ENCODE peak calls at places on chromosomes 3 and 15, in six cellular contexts. N, X, M, S, Q and H are unnamed samples.

GRCh38 chr15:93027413-93027812 is 61.6 kb downstream of the RGMA start:
- DNase-seq in M (no peak), S (no peak), X (no peak), Q (no peak), N (no peak), H (no peak)

GRCh38 chr15:57227181-57227580 is 149.1 kb upstream of the CGNL1 start:
- DNase-seq in Q (no peak), X (no peak), S (no peak), N (no peak), M (no peak), H (no peak)

GRCh38 chr15:68321229-68321628 is 43.7 kb downstream of the FEM1B start:
- DNase-seq in N (no peak), M (no peak), X (no peak), Q (no peak), S (peak), H (no peak)

GRCh38 chr3:187913617-187914033 is 168.4 kb upstream of the BCL6 start:
- DNase-seq in N (peak), X (peak), S (no peak), M (no peak), Q (no peak), H (no peak)

GRCh38 chr3:54970895-54971294 is 43.0 kb upstream of the LRTM1 start:
- DNase-seq in M (no peak), Q (no peak), S (no peak), N (no peak), X (no peak), H (no peak)

GRCh38 chr3:49158108-49158709 is 7.9 kb downstream of the CCDC71 start:
- DNase-seq in M (no peak), Q (peak), S (no peak), N (peak), X (peak), H (no peak)

GRCh38 chr3:14152963-14153355 is 25.4 kb downstream of the XPC start:
- DNase-seq in M (no peak), N (no peak), X (no peak), Q (no peak), S (no peak), H (no peak)

GRCh38 chr3:187567741-187568140 is 102.5 kb downstream of the SST start:
- DNase-seq in M (no peak), X (no peak), S (no peak), Q (no peak), N (no peak), H (no peak)

GRCh38 chr3:131393056-131393455 is 11.5 kb downstream of the NUDT16 start:
- DNase-seq in S (no peak), M (no peak), N (no peak), X (no peak), Q (no peak), H (no peak)

GRCh38 chr3:156817931-156818765 is 8.0 kb upstream of the LEKR1 start:
- DNase-seq in X (no peak), M (no peak), Q (no peak), N (no peak), S (no peak), H (no peak)

GRCh38 chr3:39141211-39141995 is 12.0 kb downstream of the CSRNP1 start:
- DNase-seq in N (no peak), M (peak), Q (peak), S (no peak), X (no peak), H (no peak)

GRCh38 chr3:183265157-183265642 is 12.1 kb downstream of the B3GNT5 start:
- DNase-seq in Q (no peak), M (peak), S (no peak), N (no peak), X (no peak), H (no peak)

GRCh38 chr3:4994823-4995499 is 15.7 kb downstream of the BHLHE40 start:
- DNase-seq in N (no peak), S (peak), M (peak), Q (peak), X (peak), H (peak)

GRCh38 chr3:37803726-37804469 is 57.8 kb upstream of the CTDSPL start:
- DNase-seq in S (no peak), X (no peak), Q (no peak), N (no peak), M (no peak), H (no peak)

GRCh38 chr3:129936757-129937156 is 37.8 kb upstream of the TRH start:
- DNase-seq in M (peak), X (peak), N (no peak), Q (peak), S (no peak), H (no peak)

GRCh38 chr3:188671941-188672340 is 499.8 kb upstream of the TPRG1 start:
- DNase-seq in N (no peak), S (no peak), M (no peak), X (no peak), Q (no peak), H (no peak)

GRCh38 chr3:37715358-37715757 is 146.3 kb upstream of the CTDSPL start:
- DNase-seq in Q (no peak), N (no peak), X (no peak), S (no peak), M (no peak), H (no peak)

GRCh38 chr3:26070854-26071253 is 281.0 kb downstream of the OXSM start:
- DNase-seq in X (no peak), M (no peak), Q (no peak), S (no peak), N (no peak), H (no peak)

GRCh38 chr3:31106204-31106603 is 211.7 kb upstream of the GADL1 start:
- DNase-seq in Q (no peak), N (peak), X (no peak), S (no peak), M (no peak), H (no peak)

GRCh38 chr15:32864841-32865240 is 147.0 kb downstream of the GREM1 start:
- DNase-seq in X (no peak), Q (no peak), M (no peak), S (no peak), N (no peak), H (no peak)

GRCh38 chr15:35182841-35183479 is 97.9 kb upstream of the NANOGP8 start:
- DNase-seq in M (no peak), Q (no peak), S (no peak), X (no peak), N (no peak), H (no peak)

GRCh38 chr3:112308151-112308911 is 14.3 kb upstream of the SLC9C1 start:
- DNase-seq in N (no peak), X (peak), Q (no peak), S (no peak), M (no peak), H (no peak)

GRCh38 chr15:75508741-75509532 is 57.4 kb upstream of the SIN3A start:
- DNase-seq in M (peak), Q (no peak), X (peak), S (no peak), N (peak), H (no peak)

GRCh38 chr3:14288833-14289451 is 110.3 kb downstream of the LSM3 start:
- DNase-seq in M (no peak), X (no peak), N (no peak), S (no peak), Q (no peak), H (no peak)

GRCh38 chr3:25457642-25458419 is 29.8 kb downstream of the RARB start:
- DNase-seq in X (peak), M (no peak), Q (no peak), S (no peak), N (no peak), H (no peak)

GRCh38 chr15:44340410-44340809 is 51.9 kb downstream of the GOLM2 start:
- DNase-seq in Q (no peak), M (no peak), X (no peak), N (no peak), S (no peak), H (no peak)

GRCh38 chr3:42608586-42608985 is 8.1 kb downstream of the NKTR start:
- DNase-seq in S (no peak), N (no peak), Q (no peak), X (no peak), M (peak), H (no peak)

GRCh38 chr3:23019596-23020300 is 183.4 kb upstream of the UBE2E2 start:
- DNase-seq in N (no peak), Q (no peak), X (no peak), S (no peak), M (no peak), H (no peak)

GRCh38 chr15:41933771-41934170 is 38.6 kb downstream of the EHD4 start:
- DNase-seq in N (no peak), S (peak), X (peak), M (peak), Q (peak), H (no peak)

GRCh38 chr3:58236527-58237237 is 910 bp upstream of the ABHD6 start:
- DNase-seq in Q (no peak), M (no peak), X (no peak), N (peak), S (peak), H (no peak)

GRCh38 chr3:39185959-39186691 is 6.3 kb downstream of the XIRP1 start:
- DNase-seq in S (no peak), X (no peak), N (no peak), Q (no peak), M (peak), H (no peak)

GRCh38 chr3:111616417-111617105 is 21.4 kb upstream of the ZBED2 start:
- DNase-seq in N (peak), S (no peak), M (no peak), X (peak), Q (no peak), H (no peak)

GRCh38 chr3:48418140-48418539 is 11.7 kb downstream of the PLXNB1 start:
- DNase-seq in X (no peak), N (no peak), S (no peak), Q (no peak), M (no peak), H (no peak)

GRCh38 chr15:44710236-44711088 is 661 bp downstream of the PATL2 start:
- DNase-seq in M (peak), Q (peak), N (peak), S (no peak), X (peak), H (no peak)

GRCh38 chr3:51942603-51943450 is 664 bp downstream of the PARP3 start:
- DNase-seq in N (peak), Q (peak), M (peak), X (peak), S (peak), H (no peak)

GRCh38 chr3:169929830-169930519 is 18.6 kb downstream of the SAMD7 start:
- DNase-seq in N (peak), S (no peak), M (no peak), X (no peak), Q (no peak), H (no peak)

GRCh38 chr3:68854170-68854569 is 78.2 kb downstream of the TAFA4 start:
- DNase-seq in N (no peak), M (no peak), X (no peak), S (no peak), Q (no peak), H (no peak)

DNA sequence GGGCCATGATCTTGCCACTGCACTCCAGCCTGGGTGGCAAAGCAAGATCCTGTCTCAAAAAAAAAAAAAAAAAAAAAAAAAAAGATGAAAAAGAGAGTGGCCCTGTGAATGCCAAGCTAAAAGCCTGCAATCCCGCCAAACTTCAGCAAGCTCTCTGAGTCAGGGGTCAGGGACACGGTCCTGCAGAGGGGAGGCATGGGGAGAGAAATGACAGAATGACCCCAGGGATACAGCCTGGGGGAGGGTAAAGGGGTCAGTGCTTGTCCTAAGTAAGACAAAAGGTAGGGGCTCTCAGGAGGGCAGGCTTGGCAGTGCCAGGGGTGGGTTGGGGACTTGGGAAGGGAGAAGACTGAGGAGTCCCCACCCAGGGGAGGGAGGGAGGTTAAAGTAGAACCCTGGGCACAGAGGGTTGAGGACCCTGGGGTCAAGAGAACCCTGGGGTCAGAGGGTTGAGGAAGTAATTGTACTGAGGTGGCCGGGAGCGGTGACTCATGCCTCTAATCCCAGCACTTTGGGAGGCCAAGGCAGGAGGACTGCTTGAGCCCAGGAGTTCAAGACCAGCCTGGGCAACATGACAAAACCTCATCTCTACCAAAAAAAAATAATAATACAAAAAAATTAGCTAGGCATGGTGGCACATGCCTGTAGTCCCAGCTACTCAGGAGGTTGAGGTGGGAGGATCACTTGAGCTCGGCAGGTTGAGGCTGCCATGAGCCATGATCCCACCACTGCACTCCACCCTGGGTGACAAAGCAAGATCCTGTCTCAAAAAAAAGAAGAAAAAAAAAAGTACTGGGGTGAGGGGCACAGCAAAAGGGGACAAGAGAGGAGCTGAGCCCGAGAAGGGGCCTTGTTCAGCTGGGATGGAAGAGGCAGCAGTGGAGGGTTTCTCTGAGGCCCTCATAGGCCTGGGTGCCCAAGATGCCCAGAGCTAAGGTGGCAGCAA is 5.2 kb upstream of the SEMA3B start:
- DNase-seq in N (no peak), M (no peak), X (no peak), Q (no peak), S (no peak), H (no peak)
- H3K27ac ChIP-seq in N (no peak), M (peak), X (peak), Q (peak), S (peak), H (peak)

GRCh38 chr3:72086051-72086711 is 301.2 kb upstream of the PROK2 start:
- DNase-seq in Q (no peak), S (no peak), M (no peak), N (peak), X (no peak), H (no peak)

GRCh38 chr3:72087420-72087819 is 302.5 kb upstream of the PROK2 start:
- DNase-seq in X (no peak), M (no peak), S (no peak), N (no peak), Q (no peak), H (no peak)

GRCh38 chr3:72082776-72083477 is 298.0 kb upstream of the PROK2 start:
- DNase-seq in Q (no peak), N (peak), S (no peak), X (no peak), M (no peak), H (no peak)

GRCh38 chr3:72086712-72087093 is 301.8 kb upstream of the PROK2 start:
- DNase-seq in N (no peak), S (no peak), X (no peak), M (no peak), Q (no peak), H (no peak)

DNA sequence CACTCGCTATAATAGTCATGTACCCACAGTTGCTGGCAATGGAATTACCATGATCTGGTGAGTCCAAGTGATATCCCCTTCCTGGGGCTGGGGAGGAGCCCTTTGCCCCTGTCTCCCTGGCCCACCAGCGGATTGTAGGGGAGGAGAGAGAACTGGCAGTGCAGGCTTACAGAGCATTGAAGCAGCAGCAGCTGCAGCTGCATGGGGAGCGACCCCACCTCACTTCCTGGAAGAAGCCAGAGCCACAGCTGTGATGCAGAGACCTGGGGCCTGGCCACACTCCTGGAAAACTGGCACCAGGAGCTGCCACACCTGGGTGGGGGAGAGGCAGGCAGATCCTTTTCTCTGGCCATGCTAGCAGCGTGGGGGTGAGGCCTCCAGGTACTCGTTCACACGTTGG is 300.1 kb upstream of the PROK2 start:
- DNase-seq in M (no peak), X (no peak), Q (no peak), N (peak), S (no peak), H (no peak)
- H3K27ac ChIP-seq in M (no peak), X (no peak), Q (no peak), N (peak), S (no peak), H (no peak)

GRCh38 chr3:184315506-184315867 is 1.1 kb downstream of the EIF4G1 start:
- DNase-seq in M (no peak), X (no peak), Q (no peak), S (no peak), N (no peak), H (no peak)

GRCh38 chr3:184314700-184315505 is 497 bp downstream of the EIF4G1 start:
- DNase-seq in Q (peak), X (peak), S (peak), M (peak), N (peak), H (peak)

GRCh38 chr3:184315871-184316661 is 1.7 kb downstream of the EIF4G1 start:
- DNase-seq in S (no peak), M (no peak), N (no peak), X (no peak), Q (no peak), H (no peak)

GRCh38 chr3:184316792-184317191 is 2.4 kb downstream of the EIF4G1 start:
- DNase-seq in M (no peak), S (no peak), N (no peak), Q (no peak), X (no peak), H (no peak)

DNA sequence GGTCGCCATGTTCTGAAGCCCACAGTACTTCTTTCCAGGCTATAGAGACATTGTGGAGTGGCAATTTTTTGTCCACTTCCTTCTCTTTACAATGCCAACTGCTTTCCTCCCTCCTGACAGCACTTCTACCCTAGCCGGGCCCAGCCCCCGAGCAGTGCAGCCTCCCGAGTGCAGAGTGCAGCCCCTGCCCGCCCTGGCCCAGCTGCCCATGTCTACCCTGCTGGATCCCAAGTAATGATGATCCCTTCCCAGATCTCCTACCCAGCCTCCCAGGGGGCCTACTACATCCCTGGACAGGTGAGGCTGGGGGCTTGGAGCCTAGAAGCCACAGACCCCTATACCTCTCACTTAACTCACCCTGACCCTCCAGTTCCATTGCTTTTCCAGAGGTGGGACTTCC is 2.8 kb downstream of the EIF4G1 start:
- DNase-seq in N (no peak), S (no peak), Q (no peak), X (no peak), M (no peak), H (no peak)
- H3K27ac ChIP-seq in N (no peak), S (no peak), Q (no peak), X (peak), M (no peak), H (no peak)

GRCh38 chr3:133753779-133754164 is 7.6 kb downstream of the TF start:
- DNase-seq in N (no peak), X (no peak), S (no peak), Q (no peak), M (no peak), H (no peak)

GRCh38 chr3:133756716-133757694 is 10.8 kb downstream of the TF start:
- DNase-seq in X (no peak), M (no peak), N (no peak), Q (no peak), S (no peak), H (no peak)

GRCh38 chr3:133753107-133753778 is 7.0 kb downstream of the TF start:
- DNase-seq in M (no peak), S (no peak), N (no peak), Q (no peak), X (no peak), H (no peak)

GRCh38 chr3:133754973-133755828 is 9.0 kb downstream of the TF start:
- DNase-seq in Q (no peak), S (no peak), X (no peak), M (no peak), N (no peak), H (no peak)

DNA sequence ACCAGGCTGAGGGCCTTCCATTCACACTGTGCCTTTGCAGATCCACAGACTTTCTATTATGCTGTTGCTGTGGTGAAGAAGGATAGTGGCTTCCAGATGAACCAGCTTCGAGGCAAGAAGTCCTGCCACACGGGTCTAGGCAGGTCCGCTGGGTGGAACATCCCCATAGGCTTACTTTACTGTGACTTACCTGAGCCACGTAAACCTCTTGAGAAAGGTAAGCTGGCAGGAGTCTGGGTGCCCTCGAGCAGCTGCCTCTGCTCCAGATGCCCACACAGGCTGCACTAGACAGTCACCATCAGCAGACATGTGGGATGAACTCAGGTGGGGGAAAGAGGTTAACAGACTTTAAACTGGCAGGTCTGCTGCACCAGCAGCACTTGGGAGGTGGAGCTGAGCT is 8.3 kb downstream of the TF start:
- DNase-seq in S (no peak), Q (no peak), N (no peak), M (no peak), X (no peak), H (no peak)
- H3K27ac ChIP-seq in S (no peak), Q (no peak), N (no peak), M (no peak), X (no peak), H (no peak)